ENCODE peak calls at places on chromosomes 3 and 15, in ten cellular contexts. One of them, this sample, is unnamed.
A peak's percentile ranks its signal among the peaks of the same experiment; 100 is the strongest.

GRCh38 chr3:67458406-67458805 is 196.0 kb downstream of the SUCLG2 start:
- DNase-seq in Ammon's horn: no peak
- DNase-seq in left ventricle myocardium inferior: no peak
- DNase-seq in stimulated activated CD4-positive, alpha-beta T cell treated with anti-CD3 and anti-CD28 coated beads, Interleukin-12 subunit alpha, Interleukin-12 subunit beta, amount 100 ng/mL, for 48 hours: no peak
- DNase-seq in hepatocyte: no peak
- DNase-seq in hypothalamus: no peak
- DNase-seq in sciatic nerve: no peak
- DNase-seq in hippocampal formation: no peak
- DNase-seq in AG09309: no peak
- DNase-seq in dorsolateral prefrontal cortex: no peak
- DNase-seq in this sample: no peak

GRCh38 chr15:90994059-90994416 is 297 bp downstream of the PRC1 start:
- DNase-seq in hypothalamus: no peak
- DNase-seq in AG09309: no peak
- DNase-seq in left ventricle myocardium inferior: no peak
- DNase-seq in hippocampal formation: no peak
- DNase-seq in sciatic nerve: peak; percentile 60
- DNase-seq in stimulated activated CD4-positive, alpha-beta T cell treated with anti-CD3 and anti-CD28 coated beads, Interleukin-12 subunit alpha, Interleukin-12 subunit beta, amount 100 ng/mL, for 48 hours: no peak
- DNase-seq in Ammon's horn: no peak
- DNase-seq in hepatocyte: peak; percentile 52
- DNase-seq in dorsolateral prefrontal cortex: no peak
- DNase-seq in this sample: peak; percentile 66

GRCh38 chr3:111591555-111591954 is 3.6 kb downstream of the ZBED2 start:
- DNase-seq in hippocampal formation: no peak
- DNase-seq in Ammon's horn: no peak
- DNase-seq in hypothalamus: no peak
- DNase-seq in AG09309: no peak
- DNase-seq in left ventricle myocardium inferior: no peak
- DNase-seq in dorsolateral prefrontal cortex: no peak
- DNase-seq in sciatic nerve: no peak
- DNase-seq in hepatocyte: no peak
- DNase-seq in stimulated activated CD4-positive, alpha-beta T cell treated with anti-CD3 and anti-CD28 coated beads, Interleukin-12 subunit alpha, Interleukin-12 subunit beta, amount 100 ng/mL, for 48 hours: no peak
- DNase-seq in this sample: no peak

GRCh38 chr15:92393287-92393993 is at the start of gene ST8SIA2:
- DNase-seq in left ventricle myocardium inferior: peak; percentile 32
- DNase-seq in dorsolateral prefrontal cortex: no peak
- DNase-seq in sciatic nerve: no peak
- DNase-seq in stimulated activated CD4-positive, alpha-beta T cell treated with anti-CD3 and anti-CD28 coated beads, Interleukin-12 subunit alpha, Interleukin-12 subunit beta, amount 100 ng/mL, for 48 hours: no peak
- DNase-seq in hepatocyte: peak; percentile 68
- DNase-seq in hypothalamus: no peak
- DNase-seq in Ammon's horn: no peak
- DNase-seq in AG09309: no peak
- DNase-seq in hippocampal formation: no peak
- DNase-seq in this sample: no peak

GRCh38 chr3:72748659-72749058 is 99.6 kb downstream of the SHQ1 start:
- DNase-seq in hypothalamus: no peak
- DNase-seq in AG09309: no peak
- DNase-seq in stimulated activated CD4-positive, alpha-beta T cell treated with anti-CD3 and anti-CD28 coated beads, Interleukin-12 subunit alpha, Interleukin-12 subunit beta, amount 100 ng/mL, for 48 hours: no peak
- DNase-seq in dorsolateral prefrontal cortex: no peak
- DNase-seq in left ventricle myocardium inferior: no peak
- DNase-seq in sciatic nerve: no peak
- DNase-seq in Ammon's horn: no peak
- DNase-seq in hippocampal formation: no peak
- DNase-seq in hepatocyte: no peak
- DNase-seq in this sample: no peak

GRCh38 chr3:52058111-52058510 is 1.7 kb upstream of the DUSP7 start:
- DNase-seq in hippocampal formation: no peak
- DNase-seq in Ammon's horn: no peak
- DNase-seq in stimulated activated CD4-positive, alpha-beta T cell treated with anti-CD3 and anti-CD28 coated beads, Interleukin-12 subunit alpha, Interleukin-12 subunit beta, amount 100 ng/mL, for 48 hours: no peak
- DNase-seq in left ventricle myocardium inferior: no peak
- DNase-seq in AG09309: no peak
- DNase-seq in dorsolateral prefrontal cortex: no peak
- DNase-seq in hypothalamus: no peak
- DNase-seq in hepatocyte: no peak
- DNase-seq in sciatic nerve: no peak
- DNase-seq in this sample: no peak

GRCh38 chr15:69595009-69595825 is 142.6 kb downstream of the RPLP1 start:
- DNase-seq in left ventricle myocardium inferior: peak; percentile 80
- DNase-seq in stimulated activated CD4-positive, alpha-beta T cell treated with anti-CD3 and anti-CD28 coated beads, Interleukin-12 subunit alpha, Interleukin-12 subunit beta, amount 100 ng/mL, for 48 hours: no peak
- DNase-seq in Ammon's horn: peak; percentile 57
- DNase-seq in hypothalamus: no peak
- DNase-seq in AG09309: no peak
- DNase-seq in sciatic nerve: peak; percentile 69
- DNase-seq in dorsolateral prefrontal cortex: no peak
- DNase-seq in hippocampal formation: peak; percentile 21
- DNase-seq in hepatocyte: no peak
- DNase-seq in this sample: peak; percentile 6

GRCh38 chr3:122908251-122908650 is 113.4 kb downstream of the SLC49A4 start:
- DNase-seq in hippocampal formation: no peak
- DNase-seq in sciatic nerve: no peak
- DNase-seq in dorsolateral prefrontal cortex: no peak
- DNase-seq in Ammon's horn: no peak
- DNase-seq in hepatocyte: no peak
- DNase-seq in left ventricle myocardium inferior: no peak
- DNase-seq in hypothalamus: no peak
- DNase-seq in stimulated activated CD4-positive, alpha-beta T cell treated with anti-CD3 and anti-CD28 coated beads, Interleukin-12 subunit alpha, Interleukin-12 subunit beta, amount 100 ng/mL, for 48 hours: no peak
- DNase-seq in AG09309: no peak
- DNase-seq in this sample: no peak

GRCh38 chr3:57755368-57756021 is 614 bp upstream of the SLMAP start:
- DNase-seq in Ammon's horn: peak; percentile 83
- DNase-seq in AG09309: no peak
- DNase-seq in sciatic nerve: no peak
- DNase-seq in hippocampal formation: peak; percentile 64
- DNase-seq in hypothalamus: no peak
- DNase-seq in hepatocyte: peak; percentile 71
- DNase-seq in stimulated activated CD4-positive, alpha-beta T cell treated with anti-CD3 and anti-CD28 coated beads, Interleukin-12 subunit alpha, Interleukin-12 subunit beta, amount 100 ng/mL, for 48 hours: peak; percentile 5
- DNase-seq in left ventricle myocardium inferior: peak; percentile 23
- DNase-seq in dorsolateral prefrontal cortex: peak; percentile 45
- DNase-seq in this sample: peak; percentile 72

GRCh38 chr3:123104550-123104949 is 37.7 kb downstream of the PDIA5 start:
- DNase-seq in hypothalamus: no peak
- DNase-seq in Ammon's horn: no peak
- DNase-seq in dorsolateral prefrontal cortex: no peak
- DNase-seq in stimulated activated CD4-positive, alpha-beta T cell treated with anti-CD3 and anti-CD28 coated beads, Interleukin-12 subunit alpha, Interleukin-12 subunit beta, amount 100 ng/mL, for 48 hours: no peak
- DNase-seq in left ventricle myocardium inferior: no peak
- DNase-seq in AG09309: peak; percentile 29
- DNase-seq in sciatic nerve: no peak
- DNase-seq in hepatocyte: peak; percentile 59
- DNase-seq in hippocampal formation: no peak
- DNase-seq in this sample: no peak

GRCh38 chr3:45807645-45808540 is 11.6 kb upstream of the SLC6A20 start:
- DNase-seq in dorsolateral prefrontal cortex: no peak
- DNase-seq in sciatic nerve: no peak
- DNase-seq in left ventricle myocardium inferior: no peak
- DNase-seq in hippocampal formation: no peak
- DNase-seq in AG09309: no peak
- DNase-seq in hypothalamus: no peak
- DNase-seq in Ammon's horn: peak; percentile 29
- DNase-seq in hepatocyte: no peak
- DNase-seq in stimulated activated CD4-positive, alpha-beta T cell treated with anti-CD3 and anti-CD28 coated beads, Interleukin-12 subunit alpha, Interleukin-12 subunit beta, amount 100 ng/mL, for 48 hours: no peak
- DNase-seq in this sample: no peak

GRCh38 chr3:149091983-149092382 is 5.7 kb upstream of the HLTF start:
- DNase-seq in hippocampal formation: no peak
- DNase-seq in dorsolateral prefrontal cortex: no peak
- DNase-seq in hypothalamus: no peak
- DNase-seq in sciatic nerve: no peak
- DNase-seq in hepatocyte: no peak
- DNase-seq in stimulated activated CD4-positive, alpha-beta T cell treated with anti-CD3 and anti-CD28 coated beads, Interleukin-12 subunit alpha, Interleukin-12 subunit beta, amount 100 ng/mL, for 48 hours: no peak
- DNase-seq in left ventricle myocardium inferior: no peak
- DNase-seq in AG09309: no peak
- DNase-seq in Ammon's horn: no peak
- DNase-seq in this sample: no peak

GRCh38 chr3:179512398-179512797 is 50.3 kb upstream of the ACTL6A start:
- DNase-seq in Ammon's horn: peak; percentile 38
- DNase-seq in dorsolateral prefrontal cortex: no peak
- DNase-seq in stimulated activated CD4-positive, alpha-beta T cell treated with anti-CD3 and anti-CD28 coated beads, Interleukin-12 subunit alpha, Interleukin-12 subunit beta, amount 100 ng/mL, for 48 hours: no peak
- DNase-seq in sciatic nerve: no peak
- DNase-seq in AG09309: no peak
- DNase-seq in hippocampal formation: no peak
- DNase-seq in left ventricle myocardium inferior: no peak
- DNase-seq in hepatocyte: no peak
- DNase-seq in hypothalamus: no peak
- DNase-seq in this sample: no peak

GRCh38 chr15:60673918-60674558 is 195.1 kb upstream of the ICE2 start:
- DNase-seq in stimulated activated CD4-positive, alpha-beta T cell treated with anti-CD3 and anti-CD28 coated beads, Interleukin-12 subunit alpha, Interleukin-12 subunit beta, amount 100 ng/mL, for 48 hours: peak; percentile 60
- DNase-seq in hippocampal formation: no peak
- DNase-seq in hepatocyte: peak; percentile 83
- DNase-seq in hypothalamus: no peak
- DNase-seq in left ventricle myocardium inferior: no peak
- DNase-seq in Ammon's horn: peak; percentile 27
- DNase-seq in dorsolateral prefrontal cortex: no peak
- DNase-seq in sciatic nerve: no peak
- DNase-seq in AG09309: peak; percentile 78
- DNase-seq in this sample: no peak

GRCh38 chr15:52224211-52224610 is 33.0 kb upstream of the GNB5 start:
- DNase-seq in hypothalamus: no peak
- DNase-seq in Ammon's horn: no peak
- DNase-seq in stimulated activated CD4-positive, alpha-beta T cell treated with anti-CD3 and anti-CD28 coated beads, Interleukin-12 subunit alpha, Interleukin-12 subunit beta, amount 100 ng/mL, for 48 hours: no peak
- DNase-seq in hepatocyte: no peak
- DNase-seq in dorsolateral prefrontal cortex: no peak
- DNase-seq in left ventricle myocardium inferior: no peak
- DNase-seq in AG09309: no peak
- DNase-seq in sciatic nerve: no peak
- DNase-seq in hippocampal formation: no peak
- DNase-seq in this sample: no peak

GRCh38 chr15:40427188-40427587 is 13.6 kb upstream of the BAHD1 start:
- DNase-seq in hippocampal formation: no peak
- DNase-seq in hypothalamus: no peak
- DNase-seq in dorsolateral prefrontal cortex: no peak
- DNase-seq in AG09309: no peak
- DNase-seq in hepatocyte: no peak
- DNase-seq in sciatic nerve: no peak
- DNase-seq in left ventricle myocardium inferior: no peak
- DNase-seq in stimulated activated CD4-positive, alpha-beta T cell treated with anti-CD3 and anti-CD28 coated beads, Interleukin-12 subunit alpha, Interleukin-12 subunit beta, amount 100 ng/mL, for 48 hours: no peak
- DNase-seq in Ammon's horn: no peak
- DNase-seq in this sample: no peak

GRCh38 chr3:82293867-82294266 is 532.4 kb upstream of the GBE1 start:
- DNase-seq in left ventricle myocardium inferior: no peak
- DNase-seq in dorsolateral prefrontal cortex: no peak
- DNase-seq in stimulated activated CD4-positive, alpha-beta T cell treated with anti-CD3 and anti-CD28 coated beads, Interleukin-12 subunit alpha, Interleukin-12 subunit beta, amount 100 ng/mL, for 48 hours: no peak
- DNase-seq in sciatic nerve: no peak
- DNase-seq in hepatocyte: no peak
- DNase-seq in Ammon's horn: no peak
- DNase-seq in AG09309: no peak
- DNase-seq in hippocampal formation: no peak
- DNase-seq in hypothalamus: no peak
- DNase-seq in this sample: no peak

GRCh38 chr3:141575879-141576743 is 89.3 kb downstream of the RASA2 start:
- DNase-seq in hippocampal formation: no peak
- DNase-seq in stimulated activated CD4-positive, alpha-beta T cell treated with anti-CD3 and anti-CD28 coated beads, Interleukin-12 subunit alpha, Interleukin-12 subunit beta, amount 100 ng/mL, for 48 hours: no peak
- DNase-seq in hypothalamus: no peak
- DNase-seq in sciatic nerve: no peak
- DNase-seq in AG09309: no peak
- DNase-seq in hepatocyte: peak; percentile 9
- DNase-seq in dorsolateral prefrontal cortex: no peak
- DNase-seq in Ammon's horn: peak; percentile 11
- DNase-seq in left ventricle myocardium inferior: no peak
- DNase-seq in this sample: no peak

GRCh38 chr3:52468336-52468735 is 12.9 kb downstream of the NISCH start:
- DNase-seq in hypothalamus: no peak
- DNase-seq in left ventricle myocardium inferior: no peak
- DNase-seq in hippocampal formation: no peak
- DNase-seq in dorsolateral prefrontal cortex: no peak
- DNase-seq in AG09309: no peak
- DNase-seq in stimulated activated CD4-positive, alpha-beta T cell treated with anti-CD3 and anti-CD28 coated beads, Interleukin-12 subunit alpha, Interleukin-12 subunit beta, amount 100 ng/mL, for 48 hours: no peak
- DNase-seq in sciatic nerve: no peak
- DNase-seq in Ammon's horn: no peak
- DNase-seq in hepatocyte: no peak
- DNase-seq in this sample: no peak

GRCh38 chr3:62003833-62004232 is 369.5 kb downstream of the FEZF2 start:
- DNase-seq in sciatic nerve: no peak
- DNase-seq in Ammon's horn: no peak
- DNase-seq in AG09309: no peak
- DNase-seq in stimulated activated CD4-positive, alpha-beta T cell treated with anti-CD3 and anti-CD28 coated beads, Interleukin-12 subunit alpha, Interleukin-12 subunit beta, amount 100 ng/mL, for 48 hours: no peak
- DNase-seq in hippocampal formation: no peak
- DNase-seq in left ventricle myocardium inferior: no peak
- DNase-seq in hypothalamus: no peak
- DNase-seq in hepatocyte: no peak
- DNase-seq in dorsolateral prefrontal cortex: no peak
- DNase-seq in this sample: no peak

GRCh38 chr15:62779041-62779810 is 263.3 kb upstream of the TPM1 start:
- DNase-seq in left ventricle myocardium inferior: peak; percentile 50
- DNase-seq in Ammon's horn: peak; percentile 41
- DNase-seq in hypothalamus: no peak
- DNase-seq in dorsolateral prefrontal cortex: no peak
- DNase-seq in sciatic nerve: no peak
- DNase-seq in hippocampal formation: no peak
- DNase-seq in stimulated activated CD4-positive, alpha-beta T cell treated with anti-CD3 and anti-CD28 coated beads, Interleukin-12 subunit alpha, Interleukin-12 subunit beta, amount 100 ng/mL, for 48 hours: no peak
- DNase-seq in AG09309: no peak
- DNase-seq in hepatocyte: no peak
- DNase-seq in this sample: peak; percentile 11

GRCh38 chr15:101250931-101251829 is 668 bp downstream of the CHSY1 start:
- DNase-seq in hepatocyte: peak; percentile 84
- DNase-seq in Ammon's horn: no peak
- DNase-seq in hypothalamus: no peak
- DNase-seq in hippocampal formation: no peak
- DNase-seq in left ventricle myocardium inferior: no peak
- DNase-seq in AG09309: no peak
- DNase-seq in sciatic nerve: no peak
- DNase-seq in dorsolateral prefrontal cortex: peak; percentile 56
- DNase-seq in stimulated activated CD4-positive, alpha-beta T cell treated with anti-CD3 and anti-CD28 coated beads, Interleukin-12 subunit alpha, Interleukin-12 subunit beta, amount 100 ng/mL, for 48 hours: no peak
- DNase-seq in this sample: no peak

GRCh38 chr3:147930417-147930816 is 521.3 kb downstream of the ZIC1 start:
- DNase-seq in left ventricle myocardium inferior: no peak
- DNase-seq in hypothalamus: no peak
- DNase-seq in stimulated activated CD4-positive, alpha-beta T cell treated with anti-CD3 and anti-CD28 coated beads, Interleukin-12 subunit alpha, Interleukin-12 subunit beta, amount 100 ng/mL, for 48 hours: no peak
- DNase-seq in dorsolateral prefrontal cortex: no peak
- DNase-seq in sciatic nerve: no peak
- DNase-seq in hippocampal formation: no peak
- DNase-seq in Ammon's horn: no peak
- DNase-seq in AG09309: no peak
- DNase-seq in hepatocyte: no peak
- DNase-seq in this sample: no peak

GRCh38 chr3:120795017-120795648 is 52.6 kb downstream of the GTF2E1 start:
- DNase-seq in stimulated activated CD4-positive, alpha-beta T cell treated with anti-CD3 and anti-CD28 coated beads, Interleukin-12 subunit alpha, Interleukin-12 subunit beta, amount 100 ng/mL, for 48 hours: peak; percentile 82
- DNase-seq in hepatocyte: peak; percentile 77
- DNase-seq in left ventricle myocardium inferior: peak; percentile 71
- DNase-seq in dorsolateral prefrontal cortex: peak; percentile 70
- DNase-seq in hypothalamus: peak; percentile 77
- DNase-seq in AG09309: peak; percentile 24
- DNase-seq in hippocampal formation: peak; percentile 62
- DNase-seq in Ammon's horn: peak; percentile 65
- DNase-seq in sciatic nerve: peak; percentile 86
- DNase-seq in this sample: no peak